ENCODE peak calls at places on chromosome 15, in five cellular contexts. One of them, this sample, is unnamed.
A peak's percentile ranks its signal among the peaks of the same experiment; 100 is the strongest.

GRCh38 chr15:23067416-23067815 is 28.0 kb upstream of the TUBGCP5 start:
- DNase-seq in cardiac muscle cell: no peak
- DNase-seq in HCT116: no peak
- DNase-seq in upper lobe of left lung: no peak
- DNase-seq in mammary epithelial cell: no peak
- DNase-seq in this sample: no peak

GRCh38 chr15:88604381-88604951 is 16.7 kb upstream of the AEN start:
- DNase-seq in cardiac muscle cell: no peak
- DNase-seq in HCT116: no peak
- DNase-seq in upper lobe of left lung: peak; percentile 70
- DNase-seq in mammary epithelial cell: no peak
- DNase-seq in this sample: no peak

GRCh38 chr15:76012021-76012551 is at the start of gene NRG4:
- DNase-seq in cardiac muscle cell: peak; percentile 11
- DNase-seq in HCT116: peak; percentile 10
- DNase-seq in upper lobe of left lung: no peak
- DNase-seq in mammary epithelial cell: peak; percentile 5
- DNase-seq in this sample: no peak

GRCh38 chr15:91548588-91548987 is 304.9 kb upstream of the SLCO3A1 start:
- DNase-seq in cardiac muscle cell: no peak
- DNase-seq in HCT116: no peak
- DNase-seq in upper lobe of left lung: no peak
- DNase-seq in mammary epithelial cell: no peak
- DNase-seq in this sample: no peak

GRCh38 chr15:93238641-93239040 is 149.6 kb upstream of the RGMA start:
- DNase-seq in cardiac muscle cell: no peak
- DNase-seq in HCT116: no peak
- DNase-seq in upper lobe of left lung: no peak
- DNase-seq in mammary epithelial cell: no peak
- DNase-seq in this sample: no peak

GRCh38 chr15:65512807-65513416 is 4.6 kb downstream of the DPP8 start:
- DNase-seq in cardiac muscle cell: peak; percentile 92
- DNase-seq in HCT116: no peak
- DNase-seq in upper lobe of left lung: no peak
- DNase-seq in mammary epithelial cell: no peak
- DNase-seq in this sample: peak; percentile 22

GRCh38 chr15:69462030-69462492 is 9.4 kb downstream of the RPLP1 start:
- DNase-seq in cardiac muscle cell: no peak
- DNase-seq in HCT116: no peak
- DNase-seq in upper lobe of left lung: peak; percentile 91
- DNase-seq in mammary epithelial cell: no peak
- DNase-seq in this sample: no peak

GRCh38 chr15:89898628-89899302 is 5.0 kb upstream of the AP3S2 start:
- DNase-seq in cardiac muscle cell: peak; percentile 58
- DNase-seq in HCT116: peak; percentile 60
- DNase-seq in upper lobe of left lung: no peak
- DNase-seq in mammary epithelial cell: peak; percentile 59
- DNase-seq in this sample: peak; percentile 55

GRCh38 chr15:50251638-50252182 is 13.8 kb downstream of the HDC start:
- DNase-seq in cardiac muscle cell: no peak
- DNase-seq in HCT116: no peak
- DNase-seq in upper lobe of left lung: no peak
- DNase-seq in mammary epithelial cell: no peak
- DNase-seq in this sample: no peak

GRCh38 chr15:70262591-70263274 is 165.0 kb upstream of the TLE3 start:
- DNase-seq in cardiac muscle cell: no peak
- DNase-seq in HCT116: no peak
- DNase-seq in upper lobe of left lung: no peak
- DNase-seq in mammary epithelial cell: no peak
- DNase-seq in this sample: no peak

GRCh38 chr15:70853270-70853854 is 595 bp downstream of the LARP6 start:
- DNase-seq in cardiac muscle cell: peak; percentile 70
- DNase-seq in HCT116: no peak
- DNase-seq in upper lobe of left lung: no peak
- DNase-seq in mammary epithelial cell: peak; percentile 83
- DNase-seq in this sample: peak; percentile 57

GRCh38 chr15:70127288-70127746 is 29.6 kb upstream of the TLE3 start:
- DNase-seq in cardiac muscle cell: peak; percentile 83
- DNase-seq in HCT116: no peak
- DNase-seq in upper lobe of left lung: no peak
- DNase-seq in mammary epithelial cell: peak; percentile 28
- DNase-seq in this sample: no peak

GRCh38 chr15:100043069-100043641 is 298.6 kb downstream of the ADAMTS17 start:
- DNase-seq in cardiac muscle cell: peak; percentile 76
- DNase-seq in HCT116: peak; percentile 33
- DNase-seq in upper lobe of left lung: no peak
- DNase-seq in mammary epithelial cell: peak; percentile 75
- DNase-seq in this sample: no peak

GRCh38 chr15:37014137-37014536 is 86.2 kb downstream of the MEIS2 start:
- DNase-seq in cardiac muscle cell: peak; percentile 78
- DNase-seq in HCT116: no peak
- DNase-seq in upper lobe of left lung: no peak
- DNase-seq in mammary epithelial cell: no peak
- DNase-seq in this sample: no peak

GRCh38 chr15:74008901-74009300 is 14.4 kb downstream of the PML start:
- DNase-seq in cardiac muscle cell: no peak
- DNase-seq in HCT116: no peak
- DNase-seq in upper lobe of left lung: no peak
- DNase-seq in mammary epithelial cell: no peak
- DNase-seq in this sample: no peak

GRCh38 chr15:74006774-74007639 is 12.5 kb downstream of the PML start:
- DNase-seq in cardiac muscle cell: no peak
- DNase-seq in HCT116: no peak
- DNase-seq in upper lobe of left lung: no peak
- DNase-seq in mammary epithelial cell: no peak
- DNase-seq in this sample: no peak

GRCh38 chr15:74011610-74012009 is 17.1 kb downstream of the PML start:
- DNase-seq in cardiac muscle cell: peak; percentile 91
- DNase-seq in HCT116: no peak
- DNase-seq in upper lobe of left lung: no peak
- DNase-seq in mammary epithelial cell: no peak
- DNase-seq in this sample: no peak

GRCh38 chr15:74010929-74011540 is 16.5 kb downstream of the PML start:
- DNase-seq in cardiac muscle cell: peak; percentile 81
- DNase-seq in HCT116: no peak
- DNase-seq in upper lobe of left lung: no peak
- DNase-seq in mammary epithelial cell: peak; percentile 30
- DNase-seq in this sample: no peak

DNA sequence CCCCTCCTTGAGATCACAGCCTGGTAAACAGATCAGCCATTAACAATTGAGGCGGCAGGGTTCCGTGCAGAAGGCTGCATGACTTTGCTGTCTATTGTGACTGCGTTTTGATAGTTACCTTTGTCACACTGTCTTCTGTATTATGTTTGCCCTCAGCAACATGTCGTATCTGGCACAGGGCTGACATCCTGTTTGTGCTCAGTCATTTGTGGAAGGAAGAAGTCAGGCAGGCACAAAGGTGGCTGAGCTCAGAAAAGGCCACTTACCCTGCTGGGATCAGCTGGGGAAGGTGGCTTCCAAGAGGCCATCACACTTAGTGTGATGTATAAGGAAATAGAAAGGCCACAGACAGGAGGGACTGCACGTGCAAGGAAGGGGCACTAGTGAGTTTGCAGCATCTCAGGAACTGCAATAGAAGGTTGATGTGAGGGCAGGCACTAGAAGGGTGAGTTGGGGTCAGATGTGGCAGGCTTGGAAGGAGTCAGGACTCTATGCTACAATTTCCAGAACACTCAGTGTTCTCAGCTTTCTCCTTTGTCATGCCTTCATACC is 13.4 kb downstream of the PML start:
- DNase-seq in cardiac muscle cell: no peak
- DNase-seq in HCT116: no peak
- DNase-seq in upper lobe of left lung: no peak
- DNase-seq in mammary epithelial cell: no peak
- DNase-seq in this sample: no peak
- H3K4me1 ChIP-seq in cardiac muscle cell: no peaks in the 10 kb centered on the region
- H3K4me1 ChIP-seq in HCT116: no peaks in the 10 kb centered on the region
- H3K4me1 ChIP-seq in upper lobe of left lung: peaks cover 69% of the 10 kb centered on the region
- H3K4me1 ChIP-seq in mammary epithelial cell: peaks cover 12% of the 10 kb centered on the region
- H3K4me1 ChIP-seq in this sample: no peaks in the 10 kb centered on the region

GRCh38 chr15:95227235-95227634 is 995.9 kb downstream of the MCTP2 start:
- DNase-seq in cardiac muscle cell: no peak
- DNase-seq in HCT116: no peak
- DNase-seq in upper lobe of left lung: no peak
- DNase-seq in mammary epithelial cell: peak; percentile 85
- DNase-seq in this sample: no peak
- H3K9me3 ChIP-seq in cardiac muscle cell: no peaks in the 10 kb centered on the region
- H3K9me3 ChIP-seq in HCT116: no peaks in the 10 kb centered on the region
- H3K9me3 ChIP-seq in upper lobe of left lung: peaks cover 12% of the 10 kb centered on the region
- H3K9me3 ChIP-seq in mammary epithelial cell: no peaks in the 10 kb centered on the region
- H3K9me3 ChIP-seq in this sample: no peaks in the 10 kb centered on the region

DNA sequence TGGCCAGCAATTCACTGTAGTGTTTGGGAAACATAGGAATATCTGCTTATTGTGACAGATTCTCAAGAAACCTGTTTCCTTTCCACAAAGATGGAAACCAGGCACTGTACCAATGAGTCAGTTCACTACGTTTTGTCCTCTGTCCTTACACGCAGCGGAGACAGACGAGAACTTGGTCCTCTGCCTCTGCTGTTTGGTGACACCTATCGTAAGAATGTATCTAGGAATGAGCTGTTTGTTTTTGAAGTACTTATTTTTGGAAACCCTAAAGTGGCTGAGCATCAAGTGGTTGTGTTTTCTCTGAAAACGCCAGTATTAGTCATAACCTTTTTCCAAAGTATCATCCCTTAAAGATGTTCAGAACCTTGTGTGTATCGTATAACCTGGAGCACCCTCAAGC is 93.0 kb downstream of the PGPEP1L start:
- DNase-seq in cardiac muscle cell: peak; percentile 44
- DNase-seq in HCT116: no peak
- DNase-seq in upper lobe of left lung: no peak
- DNase-seq in mammary epithelial cell: peak; percentile 83
- DNase-seq in this sample: no peak
- H3K36me3 ChIP-seq in cardiac muscle cell: peaks cover 40% of the 10 kb centered on the region
- H3K36me3 ChIP-seq in HCT116: no peaks in the 10 kb centered on the region
- H3K36me3 ChIP-seq in upper lobe of left lung: peaks cover 82% of the 10 kb centered on the region
- H3K36me3 ChIP-seq in mammary epithelial cell: peaks cover 31% of the 10 kb centered on the region
- H3K36me3 ChIP-seq in this sample: peaks cover 29% of the 10 kb centered on the region

DNA sequence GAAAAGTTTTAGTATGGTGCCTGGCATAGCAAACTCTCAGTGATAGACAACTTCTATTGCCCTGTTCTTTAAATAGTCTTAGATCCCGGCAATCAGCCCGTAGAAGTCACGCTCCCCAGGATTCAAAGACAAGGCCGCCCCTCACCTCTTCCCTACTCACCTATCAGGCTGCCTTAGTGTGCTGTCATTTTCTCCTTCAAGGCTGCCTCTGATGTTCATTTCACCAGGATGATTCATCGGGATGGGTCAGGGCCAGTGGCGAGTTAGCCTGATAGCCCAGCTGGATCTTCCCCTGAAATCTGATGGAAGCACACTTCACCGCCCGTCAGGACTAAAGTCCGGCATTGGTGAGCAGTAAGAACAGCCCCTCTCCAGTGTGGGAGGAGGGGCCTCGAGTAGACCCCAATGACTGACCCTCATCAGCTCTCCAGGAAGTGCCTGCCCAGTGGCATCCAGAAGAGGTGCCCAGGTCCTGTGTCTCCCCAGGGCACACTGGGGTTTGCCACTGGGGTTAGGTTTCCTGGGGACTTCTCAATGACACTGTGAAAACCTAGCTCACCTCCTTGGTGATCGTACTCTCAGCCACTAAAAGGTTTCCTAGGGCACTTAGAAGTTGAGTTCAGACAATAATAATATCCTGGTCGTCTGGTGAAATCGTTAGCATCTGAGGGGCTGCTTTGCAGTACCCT is 37.5 kb downstream of the TPM1 start:
- DNase-seq in cardiac muscle cell: no peak
- DNase-seq in HCT116: peak; percentile 12
- DNase-seq in upper lobe of left lung: no peak
- DNase-seq in mammary epithelial cell: peak; percentile 53
- DNase-seq in this sample: no peak
- H3K4me1 ChIP-seq in cardiac muscle cell: peaks cover 26% of the 10 kb centered on the region
- H3K4me1 ChIP-seq in HCT116: peaks cover 29% of the 10 kb centered on the region
- H3K4me1 ChIP-seq in upper lobe of left lung: no peaks in the 10 kb centered on the region
- H3K4me1 ChIP-seq in mammary epithelial cell: peaks cover 12% of the 10 kb centered on the region
- H3K4me1 ChIP-seq in this sample: no peaks in the 10 kb centered on the region

DNA sequence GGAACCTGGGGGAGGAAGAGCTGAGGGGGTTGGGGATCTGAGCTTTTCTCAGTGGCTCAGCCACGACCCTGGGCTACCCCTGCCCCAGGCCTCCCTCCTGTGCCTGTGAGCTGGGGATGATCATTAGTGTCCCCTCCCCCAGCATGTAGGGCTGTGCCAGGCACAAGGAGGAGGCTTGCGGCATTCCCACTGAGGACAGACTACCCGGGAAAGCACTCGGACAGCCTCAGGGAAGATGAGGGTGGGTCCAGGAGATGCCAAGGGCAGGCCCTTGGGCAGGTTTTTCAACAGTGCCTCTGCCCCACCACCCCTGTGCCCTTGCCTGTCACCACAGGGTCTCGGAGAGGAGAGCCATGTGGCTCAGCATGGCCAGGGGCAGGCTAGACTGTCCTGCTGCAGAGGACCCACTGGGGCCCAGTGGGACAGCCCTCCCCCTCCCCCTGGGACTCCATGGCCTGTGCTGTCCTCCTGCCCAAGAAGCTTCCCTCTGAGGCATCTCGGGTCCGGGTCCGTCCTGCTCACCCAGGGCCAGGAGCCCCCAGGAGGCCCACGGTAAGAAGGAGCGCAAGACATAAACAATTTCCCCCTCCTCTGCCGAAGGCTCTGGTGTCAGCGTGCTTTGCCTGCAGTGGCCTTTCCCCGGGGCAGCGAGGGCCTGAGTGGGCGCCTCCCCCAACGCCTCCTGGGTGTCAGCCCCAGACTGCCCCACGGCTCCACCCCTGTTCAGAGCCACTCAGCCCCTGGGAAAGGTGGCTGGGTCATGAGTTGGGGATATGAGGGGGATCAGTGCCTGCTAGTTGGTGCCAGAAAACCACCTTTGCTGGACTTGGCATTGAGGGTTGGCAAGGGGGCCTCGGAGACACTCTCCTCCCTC is 192.5 kb downstream of the GOLGA6L6 start:
- DNase-seq in cardiac muscle cell: no peak
- DNase-seq in HCT116: no peak
- DNase-seq in upper lobe of left lung: peak; percentile 89
- DNase-seq in mammary epithelial cell: no peak
- DNase-seq in this sample: no peak
- H3K9me3 ChIP-seq in cardiac muscle cell: peaks cover 46% of the 10 kb centered on the region
- H3K9me3 ChIP-seq in HCT116: peaks cover 88% of the 10 kb centered on the region
- H3K9me3 ChIP-seq in upper lobe of left lung: no peaks in the 10 kb centered on the region
- H3K9me3 ChIP-seq in mammary epithelial cell: peaks cover 21% of the 10 kb centered on the region
- H3K9me3 ChIP-seq in this sample: peaks cover 98% of the 10 kb centered on the region

GRCh38 chr15:78064544-78064943 is 13.0 kb downstream of the TBC1D2B start:
- DNase-seq in cardiac muscle cell: peak; percentile 86
- DNase-seq in HCT116: no peak
- DNase-seq in upper lobe of left lung: no peak
- DNase-seq in mammary epithelial cell: no peak
- DNase-seq in this sample: no peak
- H3K36me3 ChIP-seq in cardiac muscle cell: no peaks in the 10 kb centered on the region
- H3K36me3 ChIP-seq in HCT116: no peaks in the 10 kb centered on the region
- H3K36me3 ChIP-seq in upper lobe of left lung: no peaks in the 10 kb centered on the region
- H3K36me3 ChIP-seq in mammary epithelial cell: no peaks in the 10 kb centered on the region
- H3K36me3 ChIP-seq in this sample: no peaks in the 10 kb centered on the region

GRCh38 chr15:60568883-60569495 is 90.0 kb upstream of the ICE2 start:
- DNase-seq in cardiac muscle cell: no peak
- DNase-seq in HCT116: no peak
- DNase-seq in upper lobe of left lung: no peak
- DNase-seq in mammary epithelial cell: no peak
- DNase-seq in this sample: no peak
- H3K4me1 ChIP-seq in cardiac muscle cell: no peaks in the 10 kb centered on the region
- H3K4me1 ChIP-seq in HCT116: no peaks in the 10 kb centered on the region
- H3K4me1 ChIP-seq in upper lobe of left lung: peaks cover 25% of the 10 kb centered on the region
- H3K4me1 ChIP-seq in mammary epithelial cell: no peaks in the 10 kb centered on the region
- H3K4me1 ChIP-seq in this sample: peaks cover 2% of the 10 kb centered on the region